ENCODE peak calls at places on chromosomes 11 and 22, in nine cellular contexts. L is pons; P is NCI-H1417; X is stimulated activated CD8-positive, alpha-beta memory T cell treated with anti-CD3 and anti-CD28 coated beads, Interleukin-12 subunit alpha, Interleukin-12 subunit beta, amount 100 ng/mL, for 1 hour; Z is PC-3; J is C1 segment of cervical spinal cord; N is ELR; D is left lung; O is T follicular helper cell. U is an unnamed sample.

GRCh38 chr11:83583953-83584352 is 297.8 kb upstream of the CCDC90B start:
- DNase-seq in J (no peak), Z (peak; percentile 62), N (peak; percentile 58), D (no peak), P (no peak), L (no peak), O (no peak), X (no peak), U (no peak)

GRCh38 chr11:109971184-109971523 is 122.0 kb upstream of the ZC3H12C start:
- DNase-seq in X (no peak), Z (peak; percentile 68), L (peak; percentile 57), J (no peak), P (no peak), D (no peak), N (peak; percentile 80), O (no peak), U (no peak)

GRCh38 chr22:50305658-50306566 is 1.5 kb downstream of the PLXNB2 start:
- DNase-seq in X (no peak), J (peak; percentile 51), L (peak; percentile 49), Z (peak; percentile 92), O (no peak), D (peak; percentile 92), P (peak; percentile 61), N (peak; percentile 90), U (no peak)

GRCh38 chr22:27391092-27391770 is 410.3 kb downstream of the MN1 start:
- DNase-seq in J (no peak), P (no peak), D (no peak), L (no peak), X (no peak), O (no peak), Z (no peak), N (no peak), U (no peak)

GRCh38 chr11:112961146-112961668 is at the start of gene NCAM1:
- DNase-seq in O (no peak), D (peak; percentile 39), P (peak; percentile 99), Z (peak; percentile 23), X (no peak), N (peak; percentile 44), J (peak; percentile 76), L (peak; percentile 86), U (peak; percentile 85)

GRCh38 chr11:119774180-119774763 is 45.3 kb upstream of the NECTIN1 start:
- DNase-seq in O (no peak), Z (peak; percentile 51), J (no peak), P (no peak), L (no peak), X (no peak), D (no peak), N (peak; percentile 42), U (no peak)

GRCh38 chr22:47138898-47139789 is 376.7 kb downstream of the TBC1D22A start:
- DNase-seq in P (no peak), O (no peak), X (no peak), J (no peak), D (no peak), Z (no peak), L (no peak), N (no peak), U (no peak)

GRCh38 chr22:46057762-46058420 is 80.9 kb upstream of the WNT7B start:
- DNase-seq in Z (peak; percentile 84), X (no peak), L (peak; percentile 82), D (peak; percentile 72), J (no peak), P (no peak), N (peak; percentile 84), O (no peak), U (no peak)

GRCh38 chr22:49735411-49736311 is 92.0 kb downstream of the BRD1 start:
- DNase-seq in D (peak; percentile 24), Z (peak; percentile 30), L (no peak), N (no peak), P (no peak), O (no peak), X (no peak), J (no peak), U (no peak)

GRCh38 chr11:65833297-65834030 is at the start of gene SNX32:
- DNase-seq in O (peak; percentile 90), Z (peak; percentile 82), D (peak; percentile 94), L (peak; percentile 93), J (peak; percentile 85), P (peak; percentile 95), N (peak; percentile 83), X (peak; percentile 93), U (peak; percentile 80)